ENCODE peak calls at places on chromosomes 3 and 15, in eight cellular contexts. H is dermis blood vessel endothelial cell, L is BJ, P is KG1, M is endothelial cell, O is T follicular helper cell, W is testis, U is T-helper 1 cell. S is an unnamed sample.

GRCh38 chr15:101185770-101186169 is 66.1 kb downstream of the CHSY1 start:
- DNase-seq in P (no peak), O (no peak), H (peak; percentile 60), U (no peak), L (no peak), M (no peak), W (no peak), S (no peak)

GRCh38 chr3:46923559-46924350 is 46.2 kb downstream of the PTH1R start:
- DNase-seq in O (no peak), U (peak; percentile 17), L (no peak), W (no peak), P (no peak), H (peak; percentile 68), M (peak; percentile 57), S (peak; percentile 52)

GRCh38 chr3:111895079-111895478 is 36.0 kb downstream of the PHLDB2 start:
- DNase-seq in P (no peak), M (no peak), L (no peak), O (no peak), U (no peak), W (no peak), H (peak; percentile 82), S (no peak)

GRCh38 chr3:13595485-13595884 is 46.6 kb downstream of the FBLN2 start:
- DNase-seq in W (no peak), O (no peak), L (no peak), H (no peak), M (no peak), P (no peak), U (no peak), S (no peak)

GRCh38 chr3:32412887-32413286 is 21.2 kb downstream of the CMTM7 start:
- DNase-seq in W (no peak), U (no peak), L (no peak), H (peak; percentile 59), P (no peak), M (no peak), O (no peak), S (no peak)

GRCh38 chr15:91304210-91304609 is 204.2 kb downstream of the SV2B start:
- DNase-seq in H (no peak), W (no peak), O (no peak), L (no peak), M (no peak), U (no peak), P (no peak), S (no peak)

GRCh38 chr3:192879346-192880031 is 38.2 kb downstream of the MB21D2 start:
- DNase-seq in M (no peak), U (no peak), O (no peak), L (peak; percentile 97), P (no peak), W (no peak), H (peak; percentile 71), S (peak; percentile 61)

GRCh38 chr3:32577621-32578556 is 7.2 kb upstream of the DYNC1LI1 start:
- DNase-seq in O (no peak), M (no peak), L (no peak), U (no peak), W (peak; percentile 25), H (peak; percentile 10), P (peak; percentile 21), S (no peak)

GRCh38 chr15:52111517-52112202 is 915 bp downstream of the BCL2L10 start:
- DNase-seq in H (no peak), L (no peak), P (no peak), M (no peak), W (no peak), O (no peak), U (no peak), S (no peak)

GRCh38 chr3:14962762-14963161 is 15.4 kb downstream of the NR2C2 start:
- DNase-seq in O (no peak), U (no peak), H (no peak), P (no peak), L (no peak), M (no peak), W (no peak), S (no peak)

GRCh38 chr3:46996689-46997452 is 17.4 kb downstream of the NBEAL2 start:
- DNase-seq in O (no peak), M (no peak), P (no peak), L (no peak), W (no peak), U (no peak), H (no peak), S (no peak)

GRCh38 chr3:185308126-185308754 is 54.4 kb upstream of the EHHADH start:
- DNase-seq in O (peak; percentile 18), L (no peak), H (peak; percentile 86), W (peak; percentile 82), P (no peak), M (peak; percentile 66), U (no peak), S (peak; percentile 6)

GRCh38 chr3:30112904-30113484 is 493.4 kb upstream of the TGFBR2 start:
- DNase-seq in H (peak; percentile 72), W (no peak), U (no peak), M (no peak), O (no peak), L (no peak), P (no peak), S (peak; percentile 16)

S was measured in retina.